ENCODE peak calls at places on chromosomes 3 and 15, in eight cellular contexts. Z, P, S, Y, R, J, N and O are unnamed samples.

GRCh38 chr3:40130721-40131120 is 178.8 kb upstream of the EIF1B start:
- DNase-seq in J (no peak), P (no peak), Z (no peak), R (no peak), Y (no peak), S (no peak), N (no peak), O (no peak)

GRCh38 chr3:150158974-150159625 is 188.4 kb upstream of the PFN2 start:
- DNase-seq in Z (no peak), R (no peak), P (peak; percentile 34), N (peak; percentile 15), S (no peak), J (no peak), Y (no peak), O (no peak)

GRCh38 chr15:37289109-37289765 is 188.9 kb upstream of the MEIS2 start:
- DNase-seq in Y (no peak), N (peak; percentile 2), R (no peak), Z (no peak), S (peak; percentile 4), J (no peak), P (peak; percentile 19), O (no peak)

GRCh38 chr3:197001972-197002700 is 27.5 kb downstream of the MELTF start:
- DNase-seq in R (no peak), Y (no peak), N (no peak), P (peak; percentile 32), J (no peak), Z (no peak), S (peak; percentile 20), O (no peak)

GRCh38 chr3:126014252-126014651 is 45.3 kb downstream of the ROPN1B start:
- DNase-seq in J (no peak), R (no peak), Z (peak; percentile 42), Y (no peak), P (peak; percentile 38), S (peak; percentile 29), N (no peak), O (no peak)

GRCh38 chr15:58224068-58224467 is 85.9 kb downstream of the AQP9 start:
- DNase-seq in P (peak; percentile 66), S (no peak), J (no peak), Y (no peak), Z (no peak), R (no peak), N (no peak), O (no peak)

GRCh38 chr3:175187586-175187985 is 328.5 kb downstream of the NAALADL2 start:
- DNase-seq in Z (no peak), J (no peak), N (peak; percentile 74), R (peak; percentile 82), S (no peak), Y (no peak), P (no peak), O (no peak)

GRCh38 chr3:131907809-131908208 is 127.0 kb downstream of the CPNE4 start:
- DNase-seq in N (no peak), S (peak; percentile 12), Y (no peak), Z (no peak), J (no peak), R (no peak), P (peak; percentile 35), O (no peak)

GRCh38 chr15:56765252-56765651 is 31.9 kb upstream of the ZNF280D start:
- DNase-seq in Z (no peak), P (peak; percentile 89), S (peak; percentile 87), Y (no peak), N (no peak), J (no peak), R (no peak), O (no peak)

GRCh38 chr15:36632196-36632595 is 52.8 kb downstream of the CDIN1 start:
- DNase-seq in N (no peak), Y (no peak), P (peak; percentile 34), S (peak; percentile 81), Z (no peak), J (peak; percentile 75), R (no peak), O (no peak)

GRCh38 chr15:63083541-63083940 is 38.1 kb upstream of the LACTB start:
- DNase-seq in Y (no peak), S (no peak), Z (no peak), R (no peak), N (no peak), J (no peak), P (no peak), O (no peak)